ENCODE peak calls at places on chromosome 19, in six cellular contexts. K is HFF-Myc; B is effector CD4-positive, alpha-beta T cell; I is activated naive CD4-positive, alpha-beta T cell treated with anti-CD3 and anti-CD28 coated beads, Interleukin-2, amount 10 ng/mL, durations not matched to agents 7 days and 5 days; U is KBM-7; F is HCT116. L is an unnamed sample.

GRCh38 chr19:41957838-41958366 is 1.2 kb downstream of the RABAC1 start:
- DNase-seq in U (peak), B (no peak), F (peak), K (peak), I (peak), L (no peak)

GRCh38 chr19:46574533-46574932 is 26.6 kb upstream of the CALM3 start:
- DNase-seq in F (no peak), K (no peak), B (peak), U (peak), I (peak), L (peak)

GRCh38 chr19:14369399-14370168 is 11.7 kb upstream of the ADGRE5 start:
- DNase-seq in F (no peak), K (no peak), I (peak), B (peak), U (no peak), L (peak)

GRCh38 chr19:6138066-6138465 is 2.6 kb downstream of the ACSBG2 start:
- DNase-seq in B (no peak), F (no peak), I (no peak), U (peak), K (no peak), L (no peak)

GRCh38 chr19:4474504-4475136 is 2.5 kb downstream of the HDGFL2 start:
- DNase-seq in U (no peak), I (peak), B (no peak), K (no peak), F (no peak), L (no peak)

GRCh38 chr19:7783991-7784421 is 21.0 kb downstream of the CLEC4M start:
- DNase-seq in B (no peak), I (no peak), F (no peak), K (no peak), U (peak), L (no peak)

GRCh38 chr19:49801966-49802661 is 11.0 kb downstream of the FUZ start:
- DNase-seq in U (no peak), K (peak), F (no peak), I (no peak), B (no peak), L (no peak)

GRCh38 chr19:3387645-3388589 is 21.5 kb downstream of the NFIC start:
- DNase-seq in K (peak), I (no peak), U (no peak), B (no peak), F (no peak), L (no peak)

GRCh38 chr19:48355555-48355954 is 8.2 kb downstream of the TMEM143 start:
- DNase-seq in K (no peak), U (no peak), F (no peak), B (no peak), I (no peak), L (no peak)

GRCh38 chr19:28868836-28869235 is 344.1 kb downstream of the UQCRFS1 start:
- DNase-seq in B (no peak), K (no peak), F (no peak), U (no peak), I (no peak), L (no peak)

GRCh38 chr19:19626516-19627441 is 1.2 kb downstream of the LPAR2 start:
- DNase-seq in B (no peak), F (no peak), I (no peak), K (no peak), U (no peak), L (no peak)

GRCh38 chr19:33988601-33989000 is 183.7 kb upstream of the LSM14A start:
- DNase-seq in I (no peak), K (no peak), F (no peak), U (no peak), B (no peak), L (no peak)

GRCh38 chr19:18908917-18909619 is 10.1 kb downstream of the COPE start:
- DNase-seq in F (no peak), I (no peak), B (no peak), K (no peak), U (no peak), L (no peak)

GRCh38 chr19:15263361-15263985 is 31.2 kb upstream of the EPHX3 start:
- DNase-seq in U (no peak), K (no peak), F (no peak), I (no peak), B (no peak), L (no peak)

GRCh38 chr19:45809643-45810159 is 5.4 kb downstream of the RSPH6A start:
- DNase-seq in B (no peak), U (peak), K (peak), F (no peak), I (no peak), L (no peak)

GRCh38 chr19:14141041-14141440 is 4.7 kb upstream of the ASF1B start:
- DNase-seq in K (no peak), U (no peak), I (no peak), F (no peak), B (no peak), L (no peak)

GRCh38 chr19:4477034-4477801 is 5.1 kb downstream of the HDGFL2 start:
- DNase-seq in B (no peak), U (no peak), I (no peak), K (no peak), F (no peak), L (no peak)

GRCh38 chr19:33273881-33274662 is 28.3 kb downstream of the CEBPA start:
- DNase-seq in K (peak), F (peak), I (peak), B (no peak), U (peak), L (no peak)

GRCh38 chr19:11538232-11539036 is at the start of gene CNN1:
- DNase-seq in K (no peak), I (no peak), U (peak), F (no peak), B (no peak), L (no peak)

GRCh38 chr19:16688084-16688483 is 27.1 kb downstream of the TMEM38A start:
- DNase-seq in B (no peak), U (no peak), F (no peak), K (no peak), I (no peak), L (no peak)

GRCh38 chr19:33740811-33741396 is 55.8 kb upstream of the KCTD15 start:
- DNase-seq in B (no peak), U (peak), I (peak), K (peak), F (no peak), L (no peak)

GRCh38 chr19:6890938-6891337 is 3.6 kb downstream of the ADGRE1 start:
- DNase-seq in I (peak), B (no peak), K (no peak), U (no peak), F (no peak), L (peak)

GRCh38 chr19:57815247-57816075 is 748 bp upstream of the ZNF552 start:
- DNase-seq in U (no peak), B (no peak), F (no peak), I (no peak), K (no peak), L (no peak)